ENCODE peak calls at places on chromosomes 16 and 17, in four cellular contexts. H, D, Q and O are unnamed samples.

GRCh38 chr16:86723699-86724098 is 145.3 kb downstream of the FOXL1 start:
- DNase-seq in H (no peak), D (no peak), Q (no peak), O (no peak)

GRCh38 chr16:66473654-66474519 is 46.8 kb downstream of the BEAN1 start:
- DNase-seq in H (no peak), D (no peak), Q (no peak), O (no peak)

GRCh38 chr17:21033350-21033749 is 9.5 kb downstream of the USP22 start:
- DNase-seq in H (no peak), D (no peak), Q (no peak), O (no peak)

GRCh38 chr16:83561876-83562275 is 245.9 kb upstream of the HSBP1 start:
- DNase-seq in H (peak), D (no peak), Q (no peak), O (no peak)

GRCh38 chr17:29590261-29590978 is 972 bp upstream of the GIT1 start:
- DNase-seq in H (no peak), D (peak), Q (peak), O (no peak)

GRCh38 chr16:80899804-80900592 is 95.6 kb upstream of the CDYL2 start:
- DNase-seq in H (no peak), D (no peak), Q (peak), O (peak)

GRCh38 chr16:1002399-1003161 is 21.0 kb downstream of the SOX8 start:
- DNase-seq in H (no peak), D (peak), Q (no peak), O (no peak)

GRCh38 chr17:45227101-45227591 is 5.5 kb downstream of the FMNL1 start:
- DNase-seq in H (no peak), D (no peak), Q (no peak), O (no peak)

GRCh38 chr16:369866-370436 is 387 bp downstream of the MRPL28 start:
- DNase-seq in H (no peak), D (no peak), Q (no peak), O (no peak)

GRCh38 chr16:49700222-49700927 is 155.5 kb downstream of the ZNF423 start:
- DNase-seq in H (peak), D (no peak), Q (no peak), O (no peak)

GRCh38 chr16:1614226-1615102 is 2.3 kb downstream of the CRAMP1 start:
- DNase-seq in H (peak), D (peak), Q (no peak), O (no peak)

GRCh38 chr17:16391451-16391850 is 10.6 kb downstream of the UBB start:
- DNase-seq in H (no peak), D (no peak), Q (no peak), O (no peak)

GRCh38 chr17:21263351-21263750 is 10.1 kb upstream of the NATD1 start:
- DNase-seq in H (no peak), D (no peak), Q (no peak), O (peak)

GRCh38 chr16:48492131-48492530 is 106.9 kb upstream of the SIAH1 start:
- DNase-seq in H (no peak), D (no peak), Q (no peak), O (peak)

GRCh38 chr17:40362696-40363479 is 1.6 kb downstream of the GJD3 start:
- DNase-seq in H (peak), D (peak), Q (peak), O (no peak)

GRCh38 chr16:86342161-86342560 is 168.2 kb upstream of the FOXF1 start:
- DNase-seq in H (no peak), D (no peak), Q (no peak), O (no peak)

GRCh38 chr17:50149425-50150353 is 788 bp downstream of the PPP1R9B start:
- DNase-seq in H (no peak), D (no peak), Q (peak), O (no peak)

GRCh38 chr17:63178530-63178929 is 212.5 kb downstream of the TANC2 start:
- DNase-seq in H (no peak), D (no peak), Q (no peak), O (no peak)

GRCh38 chr17:6755731-6756184 is at the start of gene XAF1:
- DNase-seq in H (no peak), D (no peak), Q (peak), O (no peak)

GRCh38 chr17:21355586-21355985 is 20.6 kb upstream of the KCNJ12 start:
- DNase-seq in H (no peak), D (no peak), Q (peak), O (no peak)

GRCh38 chr17:13520899-13521572 is 80.7 kb downstream of the HS3ST3A1 start:
- DNase-seq in H (no peak), D (no peak), Q (no peak), O (no peak)

GRCh38 chr16:24753437-24753836 is 24.0 kb downstream of the TNRC6A start:
- DNase-seq in H (no peak), D (no peak), Q (no peak), O (no peak)

GRCh38 chr17:78046923-78047322 is 81.6 kb downstream of the TMC6 start:
- DNase-seq in H (no peak), D (no peak), Q (no peak), O (no peak)

GRCh38 chr17:10067446-10068143 is 130.8 kb downstream of the GAS7 start:
- DNase-seq in H (no peak), D (no peak), Q (no peak), O (no peak)

GRCh38 chr17:2171725-2172446 is 117.0 kb downstream of the HIC1 start:
- DNase-seq in H (no peak), D (no peak), Q (peak), O (no peak)

GRCh38 chr17:31269597-31269996 is 27.4 kb downstream of the OMG start:
- DNase-seq in H (no peak), D (peak), Q (no peak), O (peak)

GRCh38 chr17:17119533-17119932 is 77.3 kb downstream of the MPRIP start:
- DNase-seq in H (no peak), D (no peak), Q (peak), O (peak)

GRCh38 chr17:37698856-37699255 is 46.0 kb downstream of the HNF1B start:
- DNase-seq in H (no peak), D (no peak), Q (no peak), O (no peak)

GRCh38 chr17:77802333-77802615 is 156.2 kb upstream of the TNRC6C start:
- DNase-seq in H (no peak), D (no peak), Q (no peak), O (no peak)

GRCh38 chr17:40091691-40092397 is 8.5 kb downstream of the NR1D1 start:
- DNase-seq in H (no peak), D (no peak), Q (peak), O (no peak)

GRCh38 chr17:19726615-19727376 is 10.4 kb upstream of the SLC47A2 start:
- DNase-seq in H (no peak), D (no peak), Q (no peak), O (no peak)

GRCh38 chr17:806346-807145 is 24.4 kb downstream of the MRM3 start:
- DNase-seq in H (no peak), D (no peak), Q (no peak), O (no peak)

GRCh38 chr16:10880609-10881452 is 3.8 kb downstream of the CIITA start:
- DNase-seq in H (no peak), D (no peak), Q (no peak), O (no peak)

DNA sequence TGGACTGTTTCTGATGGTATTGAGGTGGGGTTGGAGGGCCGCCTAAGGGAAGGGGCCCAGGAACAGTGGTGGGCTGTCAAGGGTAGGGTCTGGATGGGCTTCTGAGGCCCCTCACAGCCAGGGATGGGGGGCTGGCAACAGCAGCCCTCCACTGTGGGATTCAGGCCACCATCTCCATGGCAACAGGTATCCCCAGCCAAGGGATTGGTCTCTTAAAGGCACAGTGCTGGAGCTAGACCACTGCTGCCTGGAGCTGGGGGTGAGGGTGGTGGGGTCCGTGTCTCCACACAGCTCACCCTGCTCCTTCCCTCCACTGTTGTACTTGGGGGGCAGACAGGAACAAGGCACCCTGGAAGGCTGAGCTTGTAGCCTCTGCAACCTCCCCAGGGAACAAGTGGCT is 41.8 kb downstream of the PSME3IP1 start:
- DNase-seq in H (no peak), D (no peak), Q (no peak), O (no peak)
- H3K27ac ChIP-seq in H (no peak), D (no peak), Q (peak), O (no peak)

GRCh38 chr16:14307059-14307531 is 236.0 kb downstream of the MRTFB start:
- DNase-seq in H (no peak), D (no peak), Q (no peak), O (no peak)
- H3K27ac ChIP-seq in H (peak), D (peak), Q (no peak), O (peak)

GRCh38 chr17:81457396-81457795 is 55.2 kb downstream of the ACTG1 start:
- DNase-seq in H (no peak), D (no peak), Q (no peak), O (no peak)
- H3K27ac ChIP-seq in H (peak), D (no peak), Q (no peak), O (no peak)

GRCh38 chr16:84881702-84882521 is 62.1 kb downstream of the CRISPLD2 start:
- DNase-seq in H (no peak), D (peak), Q (no peak), O (no peak)
- H3K27ac ChIP-seq in H (no peak), D (peak), Q (no peak), O (no peak)

DNA sequence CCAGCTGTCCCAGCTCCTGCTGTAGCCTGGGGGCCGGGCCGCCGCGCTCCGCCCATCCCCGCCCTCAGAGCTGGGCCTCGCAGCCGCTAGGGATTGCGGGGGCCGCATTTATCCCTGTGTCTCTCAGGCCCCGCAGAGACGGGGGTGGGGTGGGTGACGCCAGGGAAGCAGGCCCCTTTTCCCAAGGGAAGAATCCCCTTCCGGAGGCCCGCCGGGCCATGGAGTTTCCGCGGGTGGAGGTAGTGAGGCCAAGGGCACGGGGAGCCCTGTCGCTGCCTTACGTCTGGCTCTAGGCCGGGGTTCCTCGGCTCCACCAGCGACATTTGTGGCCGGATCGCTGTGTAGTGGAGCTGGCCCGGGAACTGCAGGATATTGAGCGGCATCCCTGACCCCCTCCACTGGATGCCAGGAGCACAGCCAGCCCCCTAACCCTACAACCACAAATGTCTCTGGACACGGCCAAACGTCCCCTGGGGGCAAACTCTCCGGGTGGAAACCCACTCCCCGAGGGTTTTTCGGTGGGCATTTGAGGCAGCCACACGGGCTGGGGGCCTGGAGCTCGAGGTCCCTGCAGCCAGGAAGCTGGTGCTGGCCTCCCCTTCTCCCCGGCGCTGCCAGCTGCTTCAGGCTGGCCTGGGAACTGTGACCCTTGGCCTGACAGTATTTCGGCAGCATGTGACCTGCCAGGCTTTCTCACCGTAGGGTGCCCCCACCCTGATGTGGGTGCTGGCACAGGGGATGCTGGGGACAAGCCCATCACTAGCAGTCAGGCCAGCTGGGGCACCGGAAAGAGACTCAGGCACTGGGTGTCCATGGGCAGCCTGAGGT is 12.0 kb upstream of the CD300A start:
- DNase-seq in H (peak), D (peak), Q (peak), O (no peak)
- H3K27ac ChIP-seq in H (peak), D (peak), Q (peak), O (no peak)

GRCh38 chr16:15949210-15950166 is at the start of gene ABCC1:
- DNase-seq in H (peak), D (peak), Q (peak), O (no peak)
- H3K27ac ChIP-seq in H (peak), D (peak), Q (peak), O (peak)